ENCODE peak calls at places on chromosomes 7 and 10, in eight cellular contexts. P is neuronal stem cell, V is GM12878, H is small intestine, O is pancreas, X is AG04449, A is brain microvascular endothelial cell, S is skeletal muscle cell. Z is an unnamed sample.

GRCh38 chr7:141262101-141262819 is 188.4 kb downstream of the TMEM178B start:
- DNase-seq in H (no peak), A (peak; percentile 4), V (no peak), X (no peak), S (no peak), P (no peak), O (no peak), Z (peak; percentile 29)

GRCh38 chr7:925601-926000 is 28.9 kb downstream of the ADAP1 start:
- DNase-seq in S (no peak), O (peak; percentile 35), A (no peak), V (no peak), H (peak; percentile 79), X (no peak), P (no peak), Z (no peak)

GRCh38 chr10:4254101-4254994 is 469.3 kb upstream of the KLF6 start:
- DNase-seq in O (no peak), A (peak; percentile 71), H (no peak), S (peak; percentile 91), V (no peak), X (peak; percentile 78), P (no peak), Z (no peak)

GRCh38 chr10:8323443-8324054 is 269.1 kb downstream of the GATA3 start:
- DNase-seq in S (no peak), H (no peak), V (no peak), A (no peak), X (no peak), P (no peak), O (no peak), Z (no peak)

GRCh38 chr10:113463777-113464176 is 89.1 kb upstream of the HABP2 start:
- DNase-seq in O (no peak), S (no peak), A (no peak), H (no peak), X (peak; percentile 9), V (no peak), P (no peak), Z (no peak)

GRCh38 chr7:24337180-24337579 is 53.2 kb downstream of the NPY start:
- DNase-seq in S (no peak), O (no peak), A (no peak), P (peak; percentile 54), H (no peak), V (no peak), X (no peak), Z (peak; percentile 46)

GRCh38 chr10:97543025-97543546 is 29.5 kb upstream of the ANKRD2 start:
- DNase-seq in A (peak; percentile 97), O (no peak), H (peak; percentile 40), P (no peak), V (no peak), X (peak; percentile 83), S (peak; percentile 96), Z (peak; percentile 49)

GRCh38 chr10:101110856-101111523 is 20.1 kb upstream of the TLX1 start:
- DNase-seq in S (no peak), V (no peak), O (no peak), H (no peak), P (no peak), A (no peak), X (no peak), Z (peak; percentile 65)

GRCh38 chr10:130017010-130017630 is 53.0 kb upstream of the EBF3 start:
- DNase-seq in O (no peak), A (no peak), P (no peak), H (no peak), S (no peak), X (no peak), V (no peak), Z (no peak)

GRCh38 chr10:50919010-50919409 is 33.6 kb upstream of the A1CF start:
- DNase-seq in O (no peak), S (no peak), H (no peak), X (no peak), V (no peak), A (no peak), P (no peak), Z (no peak)

GRCh38 chr7:108321359-108321758 is 134.9 kb downstream of the NRCAM start:
- DNase-seq in X (no peak), S (no peak), V (no peak), P (no peak), H (no peak), O (no peak), A (no peak), Z (no peak)

GRCh38 chr7:135508853-135509588 is 881 bp downstream of the CNOT4 start:
- DNase-seq in S (no peak), P (peak; percentile 5), V (peak; percentile 13), H (peak; percentile 51), A (peak; percentile 7), X (no peak), O (peak; percentile 22), Z (peak; percentile 30)

GRCh38 chr7:42886866-42887509 is 24.9 kb downstream of the C7orf25 start:
- DNase-seq in X (no peak), S (no peak), O (no peak), V (no peak), P (no peak), A (no peak), H (no peak), Z (no peak)

GRCh38 chr7:106050743-106051110 is 61.4 kb downstream of the SYPL1 start:
- DNase-seq in X (no peak), O (no peak), S (no peak), A (peak; percentile 30), P (no peak), V (no peak), H (no peak), Z (no peak)

DNA sequence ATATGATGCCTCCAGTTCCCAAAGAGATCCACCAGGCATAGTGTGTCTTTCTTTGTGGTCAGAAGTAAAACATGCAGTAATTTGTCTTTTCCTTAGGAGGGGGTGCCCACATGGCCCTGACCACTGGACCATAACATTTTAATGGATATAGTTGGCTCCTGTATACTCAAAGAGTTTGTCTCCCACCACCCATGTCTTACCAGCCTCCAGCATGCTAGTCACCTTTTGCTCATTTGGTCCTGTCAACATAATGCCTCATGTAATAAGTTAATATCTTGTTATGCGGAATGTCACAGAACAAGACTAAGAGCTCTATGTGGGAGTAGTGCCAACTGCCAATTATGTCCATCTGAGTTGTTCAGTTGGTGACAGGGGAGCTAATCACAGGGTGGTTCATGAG is 83.4 kb upstream of the IFRD1 start:
- DNase-seq in S (no peak), O (no peak), A (no peak), X (no peak), P (no peak), V (no peak), H (no peak), Z (no peak)
- H3K4me3 ChIP-seq in S (no peak overlapping the region), O (no peak overlapping the region), A (no peak overlapping the region), X (no peak overlapping the region), P (no peak overlapping the region), V (no peak overlapping the region), H (no peak overlapping the region), Z (no peak overlapping the region)

GRCh38 chr7:27101906-27102577 is 441 bp downstream of the HOXA2 start:
- DNase-seq in P (no peak), A (no peak), O (no peak), V (no peak), H (no peak), X (no peak), S (no peak), Z (peak; percentile 74)

GRCh38 chr7:27101188-27101905 is 1.1 kb downstream of the HOXA2 start:
- DNase-seq in V (no peak), A (no peak), O (no peak), S (no peak), X (no peak), H (no peak), P (no peak), Z (peak; percentile 52)

GRCh38 chr7:27099224-27099838 is 3.2 kb downstream of the HOXA2 start:
- DNase-seq in O (no peak), V (no peak), P (peak; percentile 3), X (no peak), H (no peak), S (no peak), A (no peak), Z (no peak)

GRCh38 chr7:27099839-27100225 is 2.7 kb downstream of the HOXA2 start:
- DNase-seq in A (no peak), S (no peak), V (no peak), X (no peak), H (no peak), O (no peak), P (no peak), Z (no peak)

DNA sequence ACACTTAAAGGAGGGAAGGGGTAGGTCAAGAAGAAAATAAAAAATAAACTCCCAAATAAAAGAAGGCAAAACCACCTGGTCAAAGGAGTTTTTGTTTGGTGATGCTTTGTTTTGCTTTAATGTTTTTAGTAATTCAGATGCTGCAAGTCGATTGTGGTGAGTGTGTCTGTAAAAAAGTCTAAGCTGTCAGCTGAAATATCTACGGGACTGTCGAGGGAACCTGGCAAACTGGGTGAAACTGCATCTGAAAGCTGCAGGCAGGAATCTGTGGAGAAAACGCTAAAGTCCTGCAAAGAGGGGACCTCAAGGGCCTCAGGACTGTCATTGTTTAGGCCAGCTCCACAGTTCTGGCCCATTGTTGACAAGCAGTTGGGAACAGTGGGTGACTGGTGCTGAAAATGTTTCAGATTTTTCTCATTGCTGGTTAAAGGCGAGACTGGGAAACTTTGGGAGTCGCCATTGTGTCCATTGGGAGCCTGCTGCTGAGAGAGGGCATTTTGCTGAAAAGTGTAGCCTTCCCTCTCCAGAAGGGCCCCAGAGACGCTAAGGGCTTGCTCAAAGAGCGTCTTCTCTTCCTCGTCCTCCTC is 1.8 kb downstream of the HOXA2 start:
- DNase-seq in V (no peak), X (no peak), A (no peak), P (no peak), H (no peak), O (no peak), S (no peak), Z (peak; percentile 66)
- H3K4me3 ChIP-seq in V (no peak overlapping the region), X (no peak overlapping the region), A (peak overlapping the region; percentile 44), P (no peak overlapping the region), H (no peak overlapping the region), O (no peak overlapping the region), S (no peak overlapping the region), Z (no peak overlapping the region)

GRCh38 chr7:128453836-128454804 is 1.6 kb upstream of the HILPDA start:
- DNase-seq in H (peak; percentile 67), O (peak; percentile 77), X (peak; percentile 55), V (no peak), S (peak; percentile 93), P (peak; percentile 65), A (peak; percentile 52), Z (peak; percentile 90)
- H3K4me3 ChIP-seq in H (peak overlapping the region; percentile 3), O (no peak overlapping the region), X (peak overlapping the region; percentile 23), V (no peak overlapping the region), S (peak overlapping the region; percentile 6), P (no peak overlapping the region), A (peak overlapping the region; percentile 9), Z (peak overlapping the region; percentile 39)

GRCh38 chr10:128774979-128775378 is 648.8 kb upstream of the MKI67 start:
- DNase-seq in P (no peak), A (no peak), V (no peak), X (no peak), O (no peak), H (no peak), S (no peak), Z (no peak)

GRCh38 chr10:128775743-128776142 is 649.5 kb upstream of the MKI67 start:
- DNase-seq in H (no peak), P (no peak), V (no peak), O (no peak), A (no peak), X (no peak), S (no peak), Z (no peak)

GRCh38 chr10:128780379-128780778 is 654.2 kb upstream of the MKI67 start:
- DNase-seq in P (no peak), S (no peak), X (no peak), V (no peak), A (no peak), H (no peak), O (no peak), Z (no peak)

GRCh38 chr10:128779457-128779856 is 653.2 kb upstream of the MKI67 start:
- DNase-seq in A (no peak), H (no peak), V (no peak), S (no peak), X (no peak), O (no peak), P (no peak), Z (no peak)

GRCh38 chr10:128776617-128777016 is 650.4 kb upstream of the MKI67 start:
- DNase-seq in S (no peak), O (no peak), H (no peak), P (no peak), V (no peak), A (no peak), X (no peak), Z (peak; percentile 35)
- H3K4me3 ChIP-seq in S (no peak overlapping the region), O (no peak overlapping the region), H (no peak overlapping the region), P (no peak overlapping the region), V (no peak overlapping the region), A (no peak overlapping the region), X (no peak overlapping the region), Z (no peak overlapping the region)